ENCODE peak calls at places on chromosomes 5 and 9, in seven cellular contexts. W is psoas muscle, E is suprapubic skin, Q is cardiac fibroblast, M is AG10803, J is PC-9, N is fibroblast of lung. G is an unnamed sample.
A peak's percentile ranks its signal among the peaks of the same experiment; 100 is the strongest.

GRCh38 chr5:180121799-180122198 is 50.2 kb upstream of the RNF130 start:
- DNase-seq in W (no peak), E (no peak), Q (no peak), M (no peak), J (peak; percentile 11), N (no peak), G (no peak)

GRCh38 chr5:58322453-58322852 is 137.4 kb downstream of the PLK2 start:
- DNase-seq in W (no peak), E (no peak), Q (peak; percentile 53), M (peak; percentile 57), J (no peak), N (peak; percentile 75), G (peak; percentile 25)

GRCh38 chr5:138105709-138106108 is 21.9 kb downstream of the WNT8A start:
- DNase-seq in W (no peak), E (no peak), Q (no peak), M (no peak), J (no peak), N (no peak), G (no peak)

GRCh38 chr9:21993893-21994525 is at the start of gene CDKN2A:
- DNase-seq in W (peak; percentile 58), E (no peak), Q (no peak), M (peak; percentile 46), J (peak; percentile 57), N (peak; percentile 62), G (peak; percentile 53)

GRCh38 chr9:76599970-76600369 is 141.0 kb downstream of the GCNT1 start:
- DNase-seq in W (no peak), E (no peak), Q (no peak), M (no peak), J (no peak), N (no peak), G (no peak)

GRCh38 chr5:98464737-98465330 is 308.6 kb upstream of the RGMB start:
- DNase-seq in W (no peak), E (no peak), Q (peak; percentile 45), M (peak; percentile 37), J (no peak), N (no peak), G (no peak)

GRCh38 chr9:6644346-6645152 is 980 bp downstream of the GLDC start:
- DNase-seq in W (no peak), E (no peak), Q (no peak), M (no peak), J (no peak), N (no peak), G (no peak)

GRCh38 chr9:37380570-37380969 is 41.9 kb upstream of the GRHPR start:
- DNase-seq in W (no peak), E (no peak), Q (no peak), M (no peak), J (no peak), N (no peak), G (no peak)

GRCh38 chr9:93824386-93825294 is 130.5 kb downstream of the BARX1 start:
- DNase-seq in W (no peak), E (no peak), Q (no peak), M (no peak), J (no peak), N (no peak), G (no peak)

GRCh38 chr5:24177821-24178220 is 467.0 kb downstream of the CDH10 start:
- DNase-seq in W (peak; percentile 54), E (no peak), Q (no peak), M (peak; percentile 16), J (no peak), N (peak; percentile 20), G (no peak)

GRCh38 chr5:10233505-10233904 is 16.2 kb downstream of the ATPSCKMT start:
- DNase-seq in W (no peak), E (no peak), Q (peak; percentile 86), M (peak; percentile 90), J (peak; percentile 76), N (peak; percentile 92), G (peak; percentile 58)

GRCh38 chr5:9239071-9239470 is 306.8 kb downstream of the SEMA5A start:
- DNase-seq in W (no peak), E (no peak), Q (peak; percentile 32), M (peak; percentile 73), J (peak; percentile 82), N (peak; percentile 62), G (peak; percentile 71)

GRCh38 chr9:84385357-84386040 is 44.9 kb upstream of the SLC28A3 start:
- DNase-seq in W (no peak), E (no peak), Q (no peak), M (no peak), J (no peak), N (no peak), G (no peak)

GRCh38 chr5:135031813-135032612 is 2.0 kb downstream of the PITX1 start:
- DNase-seq in W (no peak), E (no peak), Q (no peak), M (no peak), J (no peak), N (no peak), G (no peak)

GRCh38 chr5:152634596-152634995 is 229.5 kb upstream of the NMUR2 start:
- DNase-seq in W (no peak), E (no peak), Q (no peak), M (no peak), J (no peak), N (no peak), G (no peak)

GRCh38 chr9:89854715-89855475 is 250.1 kb downstream of the GADD45G start:
- DNase-seq in W (no peak), E (no peak), Q (no peak), M (no peak), J (no peak), N (no peak), G (no peak)

GRCh38 chr9:94139672-94140417 is 55.6 kb downstream of the PTPDC1 start:
- DNase-seq in W (peak; percentile 93), E (peak; percentile 92), Q (peak; percentile 98), M (peak; percentile 99), J (no peak), N (peak; percentile 97), G (peak; percentile 85)

GRCh38 chr5:181170996-181171395 is 23.6 kb downstream of the OR2V2 start:
- DNase-seq in W (no peak), E (no peak), Q (no peak), M (peak; percentile 69), J (no peak), N (peak; percentile 83), G (no peak)

GRCh38 chr5:181171782-181172181 is 24.4 kb downstream of the OR2V2 start:
- DNase-seq in W (peak; percentile 6), E (no peak), Q (no peak), M (no peak), J (no peak), N (no peak), G (no peak)

GRCh38 chr5:181176258-181176952 is 28.6 kb downstream of the TRIM7 start:
- DNase-seq in W (no peak), E (no peak), Q (no peak), M (no peak), J (no peak), N (no peak), G (no peak)

GRCh38 chr5:181173027-181173419 is 25.6 kb downstream of the OR2V2 start:
- DNase-seq in W (no peak), E (no peak), Q (no peak), M (no peak), J (no peak), N (no peak), G (peak; percentile 72)

GRCh38 chr5:181173420-181174342 is 26.3 kb downstream of the OR2V2 start:
- DNase-seq in W (peak; percentile 37), E (no peak), Q (no peak), M (peak; percentile 37), J (no peak), N (peak; percentile 80), G (peak; percentile 83)
- H3K4me3 ChIP-seq in W (peak overlapping the region; percentile 5), E (no peak overlapping the region), Q (peak overlapping the region; percentile 16), M (no peak overlapping the region), J (no peak overlapping the region), N (no peak overlapping the region), G (peak overlapping the region; percentile 45)

DNA sequence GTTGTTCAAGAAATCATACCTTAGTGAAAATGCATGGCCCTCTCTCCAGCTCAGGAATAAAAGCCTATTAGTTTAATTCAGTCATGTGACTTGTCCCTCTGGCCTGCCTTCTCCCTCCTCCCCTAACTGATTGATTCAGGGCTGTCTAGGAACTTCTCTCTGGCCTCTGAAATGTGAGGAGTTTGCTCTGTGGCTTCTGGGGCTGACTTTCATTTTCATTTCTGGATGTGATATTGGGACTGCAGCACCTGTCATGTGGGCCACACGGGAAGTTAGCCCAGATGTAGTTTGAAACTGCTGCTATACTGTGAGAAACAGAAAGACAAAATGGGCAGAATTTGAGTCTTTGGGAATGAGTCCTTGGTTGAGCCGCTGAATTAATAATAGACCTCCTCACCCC is 44.8 kb downstream of the PARP8 start:
- DNase-seq in W (no peak), E (no peak), Q (peak; percentile 1), M (peak; percentile 4), J (no peak), N (no peak), G (no peak)
- TF ChIP-seq CTCF in W (no peak), E (no peak), Q (no peak), M (no peak), J (no peak), N (no peak), G (no peak)

GRCh38 chr9:133861692-133862091 is 123.5 kb upstream of the SARDH start:
- DNase-seq in W (no peak), E (no peak), Q (no peak), M (no peak), J (no peak), N (no peak), G (no peak)

GRCh38 chr9:133862585-133863041 is 124.5 kb upstream of the SARDH start:
- DNase-seq in W (peak; percentile 75), E (peak; percentile 78), Q (no peak), M (no peak), J (no peak), N (no peak), G (no peak)

GRCh38 chr9:133861103-133861502 is 123.0 kb upstream of the SARDH start:
- DNase-seq in W (no peak), E (no peak), Q (no peak), M (no peak), J (no peak), N (no peak), G (no peak)

GRCh38 chr9:133864011-133864410 is 125.9 kb upstream of the SARDH start:
- DNase-seq in W (no peak), E (no peak), Q (no peak), M (no peak), J (no peak), N (no peak), G (peak; percentile 34)

GRCh38 chr9:133863193-133863592 is 125.0 kb upstream of the SARDH start:
- DNase-seq in W (no peak), E (no peak), Q (no peak), M (no peak), J (no peak), N (no peak), G (no peak)
- H3K4me3 ChIP-seq in W (peak overlapping the region; percentile 32), E (peak overlapping the region; percentile 2), Q (no peak overlapping the region), M (no peak overlapping the region), J (no peak overlapping the region), N (no peak overlapping the region), G (no peak overlapping the region)

GRCh38 chr5:142056831-142057696 is 44.2 kb upstream of the GNPDA1 start:
- DNase-seq in W (no peak), E (no peak), Q (no peak), M (no peak), J (no peak), N (no peak), G (no peak)

GRCh38 chr5:142063376-142063775 is 45.2 kb upstream of the NDFIP1 start:
- DNase-seq in W (no peak), E (no peak), Q (no peak), M (no peak), J (no peak), N (no peak), G (no peak)

GRCh38 chr5:142063878-142064331 is 44.7 kb upstream of the NDFIP1 start:
- DNase-seq in W (peak; percentile 85), E (peak; percentile 72), Q (peak; percentile 87), M (peak; percentile 77), J (no peak), N (peak; percentile 77), G (no peak)

GRCh38 chr5:142057697-142058056 is 44.9 kb upstream of the GNPDA1 start:
- DNase-seq in W (no peak), E (no peak), Q (no peak), M (no peak), J (peak; percentile 70), N (no peak), G (peak; percentile 73)

GRCh38 chr5:142059304-142059940 is 46.6 kb upstream of the GNPDA1 start:
- DNase-seq in W (no peak), E (no peak), Q (peak; percentile 51), M (peak; percentile 75), J (no peak), N (no peak), G (no peak)
- TF ChIP-seq CTCF in W (peak; percentile 28), E (no peak), Q (no peak), M (peak; percentile 47), J (no peak), N (no peak), G (no peak)